ENCODE peak calls at places on chromosomes 4 and X, in seven cellular contexts. D is suprapubic skin, K is fibroblast of lung, L is lung, T is upper lobe of left lung, U is Peyer's patch, M is mesendoderm. V is an unnamed sample. For H3K27me3, the result is how much of the 10 kb centered on the place peaks cover.

GRCh38 chr4:37890501-37891220 is at the start of gene TBC1D1:
- DNase-seq in U (peak), D (peak), K (no peak), T (peak), M (peak), L (peak), V (no peak)

GRCh38 chr4:182560358-182560757 is 317.2 kb downstream of the TENM3 start:
- DNase-seq in D (no peak), T (no peak), L (no peak), M (peak), K (peak), U (no peak), V (peak)

GRCh38 chr4:84677093-84677492 is 94.2 kb downstream of the CDS1 start:
- DNase-seq in T (no peak), K (no peak), U (no peak), M (peak), L (no peak), D (no peak), V (no peak)

GRCh38 chrX:7262551-7262950 is 114.6 kb upstream of the PUDP start:
- DNase-seq in D (no peak), T (no peak), K (no peak), L (no peak), U (no peak), M (no peak), V (no peak)

GRCh38 chrX:114582698-114583395 is 1.0 kb upstream of the HTR2C start:
- DNase-seq in L (no peak), K (no peak), D (no peak), T (peak), U (no peak), M (peak), V (no peak)

GRCh38 chr4:138925495-138925894 is 90.1 kb upstream of the NOCT start:
- DNase-seq in D (no peak), M (no peak), L (no peak), K (peak), T (no peak), U (no peak), V (no peak)

GRCh38 chr4:26660261-26660660 is 76.4 kb downstream of the TBC1D19 start:
- DNase-seq in T (no peak), M (no peak), D (no peak), U (no peak), K (no peak), L (no peak), V (no peak)

GRCh38 chrX:72576161-72576896 is 3.7 kb upstream of the HDAC8 start:
- DNase-seq in D (no peak), K (peak), M (no peak), L (no peak), T (no peak), U (no peak), V (peak)

GRCh38 chr4:11106769-11107168 is 321.9 kb downstream of the HS3ST1 start:
- DNase-seq in T (no peak), U (no peak), L (no peak), D (no peak), K (peak), M (no peak), V (no peak)

GRCh38 chr4:153169811-153170210 is 34.4 kb upstream of the TRIM2 start:
- DNase-seq in M (no peak), U (no peak), K (no peak), L (no peak), T (no peak), D (no peak), V (no peak)

GRCh38 chrX:154818916-154819770 is 13.9 kb upstream of the MPP1 start:
- DNase-seq in D (no peak), T (no peak), L (no peak), K (no peak), U (no peak), M (no peak), V (no peak)

GRCh38 chr4:165207431-165208321 is at the start of gene KLHL2:
- DNase-seq in M (peak), K (peak), L (peak), D (peak), U (peak), T (peak), V (peak)

GRCh38 chrX:11381464-11381863 is 88.3 kb downstream of the AMELX start:
- DNase-seq in L (no peak), D (no peak), M (peak), T (no peak), U (peak), K (peak), V (peak)

GRCh38 chr4:10897076-10897475 is 212.5 kb upstream of the CLNK start:
- DNase-seq in D (no peak), L (no peak), M (no peak), U (no peak), K (no peak), T (no peak), V (no peak)

GRCh38 chrX:121958886-121959285 is 911.5 kb downstream of the GLUD2 start:
- DNase-seq in T (no peak), D (no peak), L (no peak), M (no peak), K (peak), U (no peak), V (peak)

GRCh38 chr4:87382931-87383330 is 8.1 kb downstream of the HSD17B11 start:
- DNase-seq in M (no peak), T (no peak), D (no peak), U (no peak), L (no peak), K (no peak), V (no peak)

GRCh38 chrX:29858714-29859113 is 356.6 kb upstream of the MAGEB2 start:
- DNase-seq in D (no peak), U (no peak), T (no peak), K (peak), M (no peak), L (no peak), V (peak)

GRCh38 chrX:28851871-28852270 is 264.6 kb downstream of the IL1RAPL1 start:
- DNase-seq in L (no peak), T (no peak), K (no peak), M (no peak), D (no peak), U (no peak), V (no peak)

GRCh38 chrX:72245461-72246089 is 6.7 kb upstream of the ERCC6L start:
- DNase-seq in M (peak), K (peak), L (peak), U (peak), D (no peak), T (no peak), V (peak)

GRCh38 chr4:130035391-130035790 is 939.4 kb downstream of the C4orf33 start:
- DNase-seq in L (no peak), T (no peak), D (no peak), M (no peak), U (no peak), K (no peak), V (no peak)

GRCh38 chrX:98548550-98548949 is 1664.8 kb downstream of the RPA4 start:
- DNase-seq in L (no peak), K (no peak), U (no peak), D (no peak), T (no peak), M (peak), V (no peak)

GRCh38 chr4:60805500-60806313 is 394.4 kb upstream of the ADGRL3 start:
- DNase-seq in T (no peak), K (peak), U (no peak), M (peak), L (no peak), D (no peak), V (peak)

GRCh38 chrX:124211312-124211942 is 121.0 kb upstream of the TEX13D start:
- DNase-seq in M (peak), U (no peak), L (no peak), K (no peak), D (no peak), T (no peak), V (no peak)

GRCh38 chrX:124216396-124217124 is 115.9 kb upstream of the TEX13D start:
- DNase-seq in D (no peak), K (no peak), L (no peak), M (peak), T (no peak), U (no peak), V (no peak)

GRCh38 chrX:124209792-124210576 is 122.5 kb upstream of the TEX13D start:
- DNase-seq in L (no peak), U (no peak), M (no peak), T (no peak), K (no peak), D (no peak), V (no peak)

GRCh38 chrX:124215786-124216185 is 116.7 kb upstream of the TEX13D start:
- DNase-seq in M (no peak), D (no peak), L (no peak), U (no peak), K (no peak), T (no peak), V (no peak)

GRCh38 chrX:124212622-124213021 is 119.8 kb upstream of the TEX13D start:
- DNase-seq in K (no peak), U (no peak), M (no peak), D (no peak), T (no peak), L (no peak), V (no peak)
- H3K4me3 ChIP-seq in K (no peak), U (no peak), M (no peak), D (no peak), T (no peak), L (no peak), V (no peak)

GRCh38 chr4:168879178-168879577 is 130.9 kb downstream of the CBR4 start:
- DNase-seq in L (no peak), T (no peak), K (no peak), U (no peak), M (no peak), D (no peak), V (no peak)
- H3K27ac ChIP-seq in L (no peak), T (no peak), K (peak), U (no peak), M (no peak), D (peak), V (no peak)

GRCh38 chrX:43677993-43678392 is 21.9 kb downstream of the MAOA start:
- DNase-seq in U (no peak), M (peak), D (no peak), T (no peak), K (no peak), L (no peak), V (no peak)

GRCh38 chrX:43679058-43679457 is 23.0 kb downstream of the MAOA start:
- DNase-seq in L (no peak), D (no peak), K (no peak), T (no peak), M (no peak), U (no peak), V (no peak)

GRCh38 chrX:43679778-43680177 is 23.7 kb downstream of the MAOA start:
- DNase-seq in U (no peak), M (no peak), K (no peak), L (no peak), T (no peak), D (no peak), V (no peak)

GRCh38 chrX:43685221-43685620 is 29.1 kb downstream of the MAOA start:
- DNase-seq in D (no peak), U (no peak), M (no peak), T (no peak), K (no peak), L (no peak), V (no peak)

GRCh38 chrX:43682726-43683125 is 26.6 kb downstream of the MAOA start:
- DNase-seq in M (no peak), L (no peak), D (no peak), K (no peak), U (no peak), T (no peak), V (no peak)
- H3K27me3 ChIP-seq in M (under half), L (under half), D (under half), K (under half), U (under half), T (under half), V (under half)

DNA sequence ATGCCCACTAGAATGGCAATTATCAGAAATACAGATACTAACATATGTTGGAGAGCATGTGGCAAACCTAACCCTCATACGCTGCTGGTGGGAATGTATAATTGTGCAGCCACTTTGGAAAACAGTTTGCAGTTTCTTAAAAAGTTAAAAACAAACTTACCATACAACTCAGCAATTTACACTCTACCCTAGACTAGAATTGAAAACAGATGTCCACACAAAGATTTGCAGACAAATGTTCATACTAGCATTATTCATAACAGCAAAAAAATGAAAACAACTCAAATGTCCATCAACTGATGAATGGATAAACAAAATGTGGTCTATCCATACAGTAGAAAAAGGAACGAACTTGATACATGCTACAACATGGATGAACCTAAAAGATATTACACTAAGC is 64.4 kb downstream of the SLC9A7 start:
- DNase-seq in U (no peak), L (no peak), K (no peak), D (no peak), M (no peak), T (no peak), V (no peak)
- H3K4me3 ChIP-seq in U (no peak), L (no peak), K (no peak), D (no peak), M (no peak), T (no peak), V (no peak)

GRCh38 chrX:134460861-134461218 is 875 bp downstream of the HPRT1 start:
- DNase-seq in D (no peak), K (peak), L (no peak), M (peak), U (no peak), T (no peak), V (no peak)
- H3K27ac ChIP-seq in D (no peak), K (peak), L (no peak), M (no peak), U (peak), T (no peak), V (no peak)

GRCh38 chrX:9533611-9534010 is 68.8 kb downstream of the TBL1X start:
- DNase-seq in U (no peak), K (no peak), M (no peak), D (no peak), T (no peak), L (no peak), V (no peak)
- H3K27me3 ChIP-seq in U (under half), K (under half), M (under half), D (under half), T (under half), L (under half), V (under half)